ENCODE peak calls at places on chromosome 1, in seven cellular contexts. G, Y, X, Q, A, D and Z are unnamed samples.

GRCh38 chr1:165666152-165666551 is 32.2 kb downstream of the ALDH9A1 start:
- DNase-seq in G (no peak), Y (no peak), X (no peak), Q (no peak), A (no peak), D (peak), Z (no peak)

GRCh38 chr1:223479718-223480425 is 86.7 kb downstream of the CCDC185 start:
- DNase-seq in G (no peak), Y (no peak), X (no peak), Q (no peak), A (no peak), D (no peak), Z (no peak)

GRCh38 chr1:6267686-6268281 is 6.9 kb upstream of the GPR153 start:
- DNase-seq in G (no peak), Y (no peak), X (no peak), Q (no peak), A (no peak), D (no peak), Z (no peak)

GRCh38 chr1:205588691-205589445 is 42.9 kb downstream of the ELK4 start:
- DNase-seq in G (no peak), Y (no peak), X (no peak), Q (no peak), A (no peak), D (peak), Z (no peak)

GRCh38 chr1:201740609-201741231 is 88.2 kb upstream of the IPO9 start:
- DNase-seq in G (no peak), Y (no peak), X (no peak), Q (no peak), A (no peak), D (no peak), Z (no peak)

GRCh38 chr1:30525980-30526651 is 197.3 kb downstream of the MATN1 start:
- DNase-seq in G (no peak), Y (no peak), X (no peak), Q (peak), A (peak), D (peak), Z (no peak)

GRCh38 chr1:27522860-27523665 is 33.1 kb upstream of the WASF2 start:
- DNase-seq in G (no peak), Y (no peak), X (no peak), Q (no peak), A (no peak), D (no peak), Z (peak)

GRCh38 chr1:84611796-84612195 is 37.6 kb upstream of the CTBS start:
- DNase-seq in G (no peak), Y (no peak), X (no peak), Q (no peak), A (no peak), D (no peak), Z (no peak)

GRCh38 chr1:220386494-220387195 is 114.4 kb upstream of the RAB3GAP2 start:
- DNase-seq in G (no peak), Y (no peak), X (no peak), Q (no peak), A (no peak), D (no peak), Z (no peak)

GRCh38 chr1:45621501-45621836 is 2.4 kb downstream of the CCDC17 start:
- DNase-seq in G (no peak), Y (no peak), X (peak), Q (no peak), A (no peak), D (no peak), Z (no peak)

GRCh38 chr1:206887701-206888100 is 9.5 kb upstream of the IL24 start:
- DNase-seq in G (no peak), Y (no peak), X (no peak), Q (no peak), A (no peak), D (peak), Z (no peak)

GRCh38 chr1:150365945-150366344 is 2.0 kb downstream of the RPRD2 start:
- DNase-seq in G (no peak), Y (peak), X (no peak), Q (no peak), A (no peak), D (peak), Z (no peak)

GRCh38 chr1:95259245-95259644 is 25.2 kb downstream of the RWDD3 start:
- DNase-seq in G (no peak), Y (no peak), X (no peak), Q (no peak), A (no peak), D (no peak), Z (no peak)

GRCh38 chr1:108082741-108083562 is 117.2 kb downstream of the SLC25A24 start:
- DNase-seq in G (no peak), Y (no peak), X (no peak), Q (no peak), A (no peak), D (no peak), Z (no peak)

GRCh38 chr1:55262822-55263221 is 47.7 kb upstream of the USP24 start:
- DNase-seq in G (no peak), Y (no peak), X (no peak), Q (no peak), A (no peak), D (peak), Z (no peak)

GRCh38 chr1:1921901-1922753 is 3.0 kb upstream of the TMEM52 start:
- DNase-seq in G (no peak), Y (no peak), X (no peak), Q (no peak), A (no peak), D (no peak), Z (no peak)

GRCh38 chr1:51268675-51269033 is 32.6 kb downstream of the RNF11 start:
- DNase-seq in G (no peak), Y (no peak), X (no peak), Q (no peak), A (no peak), D (no peak), Z (no peak)

GRCh38 chr1:58412071-58412580 is 134.4 kb downstream of the OMA1 start:
- DNase-seq in G (no peak), Y (no peak), X (no peak), Q (no peak), A (no peak), D (peak), Z (no peak)

GRCh38 chr1:228293816-228294500 is 86.1 kb downstream of the OBSCN start:
- DNase-seq in G (no peak), Y (no peak), X (no peak), Q (no peak), A (no peak), D (no peak), Z (no peak)

GRCh38 chr1:53896673-53897229 is 2.8 kb downstream of the DIO1 start:
- DNase-seq in G (no peak), Y (no peak), X (no peak), Q (no peak), A (no peak), D (peak), Z (no peak)

GRCh38 chr1:201408176-201408814 is 9.2 kb upstream of the LAD1 start:
- DNase-seq in G (peak), Y (peak), X (no peak), Q (peak), A (peak), D (peak), Z (peak)

GRCh38 chr1:940121-941026 is 16.7 kb downstream of the SAMD11 start:
- DNase-seq in G (no peak), Y (peak), X (no peak), Q (no peak), A (no peak), D (peak), Z (no peak)

GRCh38 chr1:210598135-210598652 is 269.5 kb downstream of the HHAT start:
- DNase-seq in G (no peak), Y (no peak), X (no peak), Q (peak), A (no peak), D (peak), Z (peak)

GRCh38 chr1:62356257-62356835 is 37.1 kb upstream of the KANK4 start:
- DNase-seq in G (no peak), Y (no peak), X (no peak), Q (peak), A (no peak), D (peak), Z (no peak)